ENCODE peak calls at places on chromosome 18, in seven cellular contexts. M, P, U, H, Q, A and Z are unnamed samples.

GRCh38 chr18:28177828-28178635 is 1.1 kb upstream of the CDH2 start:
- DNase-seq in M (peak; percentile 80), P (peak; percentile 75), U (peak; percentile 82), H (no peak), Q (no peak), A (peak; percentile 51), Z (no peak)

GRCh38 chr18:12868576-12868975 is 15.5 kb downstream of the PTPN2 start:
- DNase-seq in M (no peak), P (no peak), U (no peak), H (no peak), Q (no peak), A (no peak), Z (no peak)

GRCh38 chr18:70284976-70285610 is 3.8 kb upstream of the SOCS6 start:
- DNase-seq in M (no peak), P (no peak), U (no peak), H (no peak), Q (no peak), A (no peak), Z (no peak)

GRCh38 chr18:32750328-32750727 is 22.5 kb downstream of the KLHL14 start:
- DNase-seq in M (no peak), P (no peak), U (no peak), H (no peak), Q (no peak), A (no peak), Z (no peak)

GRCh38 chr18:10231220-10231619 is 223.2 kb upstream of the APCDD1 start:
- DNase-seq in M (no peak), P (no peak), U (no peak), H (no peak), Q (no peak), A (no peak), Z (no peak)

GRCh38 chr18:63137999-63138448 is 181.5 kb downstream of the BCL2 start:
- DNase-seq in M (no peak), P (peak; percentile 77), U (no peak), H (peak; percentile 66), Q (no peak), A (no peak), Z (no peak)

GRCh38 chr18:8176554-8176953 is 432.7 kb upstream of the RAB12 start:
- DNase-seq in M (no peak), P (no peak), U (no peak), H (no peak), Q (no peak), A (no peak), Z (no peak)

GRCh38 chr18:48546411-48546810 is 7.6 kb downstream of the CTIF start:
- DNase-seq in M (no peak), P (no peak), U (no peak), H (no peak), Q (no peak), A (no peak), Z (no peak)

GRCh38 chr18:9613550-9614400 is 584 bp downstream of the PPP4R1 start:
- DNase-seq in M (peak; percentile 15), P (peak; percentile 43), U (peak; percentile 64), H (peak; percentile 18), Q (peak; percentile 57), A (no peak), Z (peak; percentile 84)

GRCh38 chr18:21656402-21656801 is 44.3 kb downstream of the SNRPD1 start:
- DNase-seq in M (no peak), P (no peak), U (no peak), H (no peak), Q (no peak), A (no peak), Z (no peak)

GRCh38 chr18:74413811-74414210 is 43.3 kb downstream of the DIPK1C start:
- DNase-seq in M (peak; percentile 20), P (no peak), U (no peak), H (no peak), Q (no peak), A (no peak), Z (no peak)

GRCh38 chr18:58512161-58512581 is 116.7 kb downstream of the ALPK2 start:
- DNase-seq in M (peak; percentile 39), P (no peak), U (no peak), H (no peak), Q (no peak), A (no peak), Z (no peak)

GRCh38 chr18:78898635-78899034 is 81.0 kb upstream of the SALL3 start:
- DNase-seq in M (no peak), P (no peak), U (no peak), H (no peak), Q (no peak), A (no peak), Z (no peak)

GRCh38 chr18:46291149-46291548 is 187.0 kb downstream of the HAUS1 start:
- DNase-seq in M (no peak), P (peak; percentile 38), U (no peak), H (no peak), Q (no peak), A (no peak), Z (no peak)

GRCh38 chr18:21453512-21453862 is 147.0 kb downstream of the ESCO1 start:
- DNase-seq in M (no peak), P (no peak), U (no peak), H (no peak), Q (no peak), A (no peak), Z (no peak)

GRCh38 chr18:26503382-26503781 is 45.0 kb downstream of the KCTD1 start:
- DNase-seq in M (no peak), P (no peak), U (no peak), H (no peak), Q (no peak), A (no peak), Z (no peak)

GRCh38 chr18:24785019-24785418 is 324.6 kb downstream of the HRH4 start:
- DNase-seq in M (no peak), P (no peak), U (no peak), H (no peak), Q (no peak), A (no peak), Z (no peak)

GRCh38 chr18:60053747-60054304 is 154.0 kb downstream of the PMAIP1 start:
- DNase-seq in M (no peak), P (peak; percentile 8), U (no peak), H (no peak), Q (peak; percentile 90), A (peak; percentile 72), Z (peak; percentile 2)

GRCh38 chr18:62713651-62714247 is 1.6 kb upstream of the PHLPP1 start:
- DNase-seq in M (no peak), P (no peak), U (no peak), H (no peak), Q (no peak), A (no peak), Z (no peak)